ENCODE peak calls at places on chromosomes 13 and 19, in five cellular contexts. One of them, this sample, is unnamed.

GRCh38 chr19:51030631-51031030 is 4.2 kb downstream of the KLK12 start:
- DNase-seq in WTC11: no peak
- DNase-seq in IMR-90: no peak
- DNase-seq in H1: no peak
- DNase-seq in A549: no peak
- DNase-seq in this sample: no peak

GRCh38 chr19:45340232-45340898 is at the start of gene KLC3:
- DNase-seq in WTC11: peak
- DNase-seq in IMR-90: no peak
- DNase-seq in H1: no peak
- DNase-seq in A549: peak
- DNase-seq in this sample: peak

GRCh38 chr13:41007359-41008118 is 11.6 kb downstream of the ELF1 start:
- DNase-seq in WTC11: no peak
- DNase-seq in IMR-90: peak
- DNase-seq in H1: no peak
- DNase-seq in A549: no peak
- DNase-seq in this sample: peak

GRCh38 chr19:5774921-5775320 is 9.6 kb downstream of the PRR22 start:
- DNase-seq in WTC11: no peak
- DNase-seq in IMR-90: peak
- DNase-seq in H1: no peak
- DNase-seq in A549: no peak
- DNase-seq in this sample: no peak

GRCh38 chr19:23263870-23264590 is 13.8 kb upstream of the ZNF724 start:
- DNase-seq in WTC11: no peak
- DNase-seq in IMR-90: no peak
- DNase-seq in H1: no peak
- DNase-seq in A549: no peak
- DNase-seq in this sample: no peak

GRCh38 chr13:82717249-82717648 is 1165.0 kb downstream of the SLITRK1 start:
- DNase-seq in WTC11: no peak
- DNase-seq in IMR-90: peak
- DNase-seq in H1: no peak
- DNase-seq in A549: no peak
- DNase-seq in this sample: no peak

GRCh38 chr19:48806518-48806817 is 4.4 kb downstream of the BCAT2 start:
- DNase-seq in WTC11: peak
- DNase-seq in IMR-90: no peak
- DNase-seq in H1: no peak
- DNase-seq in A549: peak
- DNase-seq in this sample: peak

GRCh38 chr13:82522872-82523271 is 1359.4 kb downstream of the SLITRK1 start:
- DNase-seq in WTC11: no peak
- DNase-seq in IMR-90: no peak
- DNase-seq in H1: no peak
- DNase-seq in A549: no peak
- DNase-seq in this sample: no peak

GRCh38 chr13:26019881-26020535 is 31.8 kb downstream of the SHISA2 start:
- DNase-seq in WTC11: no peak
- DNase-seq in IMR-90: peak
- DNase-seq in H1: no peak
- DNase-seq in A549: no peak
- DNase-seq in this sample: no peak

DNA sequence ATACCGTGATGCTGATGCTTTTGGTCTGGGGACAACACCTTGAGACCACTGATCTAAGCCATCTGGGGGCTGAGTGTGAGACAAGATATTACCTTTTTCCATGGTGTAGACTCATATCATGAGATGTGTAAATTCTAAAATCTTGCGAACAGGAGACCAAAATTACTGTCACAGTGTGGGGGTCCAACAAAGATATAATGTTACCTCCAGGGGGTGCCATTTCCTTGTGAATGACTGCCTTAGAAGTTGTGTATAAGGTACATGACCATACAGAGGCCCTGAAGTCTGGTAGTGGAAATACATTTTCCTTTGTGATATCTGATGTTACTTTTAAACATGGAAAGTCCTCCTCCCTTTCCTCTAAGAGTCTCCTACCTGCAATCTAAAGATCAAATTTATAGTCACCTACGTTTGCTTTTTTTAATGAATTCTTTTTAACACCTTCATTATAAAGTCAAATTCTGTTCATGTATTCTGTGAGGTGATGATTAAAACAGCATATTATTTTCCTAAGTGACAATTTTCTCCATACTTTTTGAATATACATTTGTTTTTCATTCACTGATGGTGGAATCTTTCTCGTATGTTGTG is 113.5 kb downstream of the RFC3 start:
- DNase-seq in WTC11: peak
- DNase-seq in IMR-90: peak
- DNase-seq in H1: no peak
- DNase-seq in A549: peak
- DNase-seq in this sample: peak
- TF ChIP-seq USF2 in WTC11: no peak
- TF ChIP-seq USF2 in IMR-90: no peak
- TF ChIP-seq USF2 in H1: no peak
- TF ChIP-seq USF2 in A549: no peak
- TF ChIP-seq USF2 in this sample: no peak

DNA sequence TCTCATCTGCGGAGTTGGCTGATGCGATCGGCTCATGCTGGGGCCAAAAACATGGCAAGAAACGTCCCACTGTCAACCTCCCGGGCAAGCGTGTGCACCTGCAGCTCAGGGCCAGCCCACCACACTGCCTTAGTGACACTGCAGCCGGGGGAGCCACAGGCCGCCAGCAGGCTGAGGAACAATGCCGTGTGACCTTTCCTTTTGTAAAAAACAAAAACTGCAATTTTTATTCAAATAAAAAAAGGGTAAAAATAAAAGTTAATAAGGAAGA is 18.8 kb upstream of the TMEM255B start:
- DNase-seq in WTC11: no peak
- DNase-seq in IMR-90: no peak
- DNase-seq in H1: no peak
- DNase-seq in A549: no peak
- DNase-seq in this sample: no peak
- TF ChIP-seq USF2 in WTC11: no peak
- TF ChIP-seq USF2 in IMR-90: no peak
- TF ChIP-seq USF2 in H1: no peak
- TF ChIP-seq USF2 in A549: no peak
- TF ChIP-seq USF2 in this sample: no peak

DNA sequence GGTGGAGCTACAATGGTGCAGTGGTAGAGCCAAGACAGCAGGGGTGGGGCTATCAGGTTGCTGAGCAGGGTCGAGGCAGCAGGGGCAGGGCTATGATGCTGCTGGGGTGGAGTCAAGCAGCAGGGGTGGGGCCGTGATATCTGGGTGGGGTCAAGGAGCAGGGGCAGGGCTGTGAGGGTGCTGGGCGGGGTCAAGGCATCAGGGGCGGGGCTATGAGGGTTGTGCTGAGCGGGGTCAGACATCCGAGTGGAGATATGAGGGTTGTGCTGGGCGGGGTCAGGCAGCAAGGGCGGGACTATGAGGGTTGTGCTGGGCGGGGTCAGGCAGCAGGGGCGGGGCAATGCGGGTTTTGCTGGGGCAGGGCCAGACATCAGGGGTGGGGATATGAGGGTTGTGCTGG is 14.7 kb downstream of the HCN2 start:
- DNase-seq in WTC11: no peak
- DNase-seq in IMR-90: no peak
- DNase-seq in H1: no peak
- DNase-seq in A549: no peak
- DNase-seq in this sample: peak
- TF ChIP-seq USF2 in WTC11: no peak
- TF ChIP-seq USF2 in IMR-90: no peak
- TF ChIP-seq USF2 in H1: no peak
- TF ChIP-seq USF2 in A549: no peak
- TF ChIP-seq USF2 in this sample: no peak

GRCh38 chr13:42068886-42069285 is 20.4 kb downstream of the DGKH start:
- DNase-seq in WTC11: no peak
- DNase-seq in IMR-90: no peak
- DNase-seq in H1: no peak
- DNase-seq in A549: no peak
- DNase-seq in this sample: no peak

GRCh38 chr13:42073683-42074082 is 25.2 kb downstream of the DGKH start:
- DNase-seq in WTC11: no peak
- DNase-seq in IMR-90: no peak
- DNase-seq in H1: no peak
- DNase-seq in A549: no peak
- DNase-seq in this sample: no peak

GRCh38 chr13:42075517-42075916 is 27.1 kb downstream of the DGKH start:
- DNase-seq in WTC11: no peak
- DNase-seq in IMR-90: no peak
- DNase-seq in H1: no peak
- DNase-seq in A549: no peak
- DNase-seq in this sample: no peak

GRCh38 chr13:42076309-42076713 is 27.9 kb downstream of the DGKH start:
- DNase-seq in WTC11: no peak
- DNase-seq in IMR-90: peak
- DNase-seq in H1: no peak
- DNase-seq in A549: no peak
- DNase-seq in this sample: no peak

DNA sequence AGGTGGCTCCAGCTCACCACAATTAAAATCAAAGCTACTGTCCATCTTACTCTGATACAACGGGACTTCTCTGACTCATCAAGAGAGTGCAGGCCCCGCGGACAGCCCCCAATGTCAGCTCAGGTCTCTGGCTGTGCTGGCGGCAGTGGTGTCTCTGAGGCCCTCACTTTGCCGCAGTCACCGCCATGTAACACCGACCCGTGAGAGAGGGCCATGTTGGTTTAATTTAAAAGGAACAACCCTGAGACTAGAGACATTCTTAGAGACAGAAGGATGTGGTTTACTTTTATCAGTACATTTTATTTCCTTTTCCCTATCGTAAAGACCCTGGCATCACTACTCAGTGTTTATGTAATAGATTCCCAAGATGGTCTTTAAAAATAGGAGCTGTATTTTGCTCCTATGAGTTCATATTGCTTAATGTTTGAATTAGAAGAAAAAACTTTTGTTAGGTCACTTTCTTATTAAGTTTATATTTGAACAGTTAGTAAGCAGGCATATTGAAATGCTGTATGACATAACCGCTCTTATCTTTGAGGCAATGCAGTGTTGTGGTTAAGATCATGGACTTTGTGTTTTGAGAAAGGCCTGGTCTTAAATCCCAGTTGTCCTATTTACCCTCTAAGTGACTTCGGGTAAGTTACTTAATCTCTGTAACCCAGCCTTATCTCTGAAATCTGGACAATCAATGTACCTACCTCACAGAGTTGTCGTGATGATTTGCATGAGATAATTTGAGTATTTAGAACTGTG is 23.4 kb downstream of the DGKH start:
- DNase-seq in WTC11: no peak
- DNase-seq in IMR-90: peak
- DNase-seq in H1: no peak
- DNase-seq in A549: no peak
- DNase-seq in this sample: peak
- TF ChIP-seq USF2 in WTC11: no peak
- TF ChIP-seq USF2 in IMR-90: no peak
- TF ChIP-seq USF2 in H1: no peak
- TF ChIP-seq USF2 in A549: no peak
- TF ChIP-seq USF2 in this sample: no peak

DNA sequence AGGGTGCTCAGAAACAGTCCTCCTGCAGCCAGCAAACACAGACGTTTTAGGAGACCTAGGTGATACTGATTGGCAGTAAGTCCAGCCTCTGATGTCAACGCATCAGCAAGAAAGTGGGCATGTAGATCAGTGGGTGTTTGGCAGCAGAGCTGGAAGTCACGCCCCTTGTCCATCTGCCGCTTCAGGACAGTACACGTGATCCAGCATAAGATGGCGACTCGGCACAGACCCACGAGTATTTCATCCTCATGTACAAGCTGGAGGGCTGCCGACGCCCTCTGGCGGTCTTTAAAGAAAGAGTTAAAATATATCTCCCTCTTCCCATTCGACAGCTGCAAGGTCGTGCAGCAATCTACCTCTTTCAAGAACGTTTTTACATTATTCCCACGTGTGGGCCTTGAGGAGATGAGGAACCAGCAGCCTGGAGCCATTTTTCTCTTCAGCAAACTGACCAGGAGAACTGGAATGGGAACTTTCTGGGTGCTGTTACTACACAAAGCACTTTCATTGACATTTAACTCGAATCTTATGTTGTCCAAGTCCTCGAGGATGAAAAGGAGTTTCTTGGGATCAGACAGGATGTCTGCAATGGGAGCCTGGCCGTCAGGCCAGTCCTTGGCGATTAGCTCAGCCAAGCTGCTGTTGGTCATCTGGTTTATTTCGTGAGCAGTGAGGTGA is 22.3 kb downstream of the NLRP11 start:
- DNase-seq in WTC11: peak
- DNase-seq in IMR-90: peak
- DNase-seq in H1: peak
- DNase-seq in A549: peak
- DNase-seq in this sample: peak
- TF ChIP-seq USF2 in WTC11: peak
- TF ChIP-seq USF2 in IMR-90: peak
- TF ChIP-seq USF2 in H1: peak
- TF ChIP-seq USF2 in A549: peak
- TF ChIP-seq USF2 in this sample: peak

DNA sequence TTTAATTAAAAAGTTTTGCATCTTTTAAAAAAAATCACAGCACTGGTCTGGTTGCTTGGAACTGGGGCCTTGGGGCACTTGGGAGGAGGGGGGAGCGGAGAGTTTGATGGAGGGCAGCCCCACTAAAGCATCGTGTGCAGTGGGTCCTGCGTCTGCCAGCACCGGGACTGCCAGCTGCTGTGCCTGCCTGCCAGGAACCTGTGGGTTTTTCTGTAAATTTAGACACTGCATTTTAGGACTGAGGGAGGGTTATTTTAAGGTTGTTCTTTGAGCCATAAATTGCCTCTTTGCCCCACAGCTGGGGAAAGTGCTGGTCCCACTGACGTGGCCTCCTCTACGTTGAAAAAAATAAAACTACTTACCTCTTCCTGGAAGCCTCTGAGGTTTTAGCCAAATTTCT is 2.9 kb downstream of the KLF2 start:
- DNase-seq in WTC11: no peak
- DNase-seq in IMR-90: no peak
- DNase-seq in H1: no peak
- DNase-seq in A549: no peak
- DNase-seq in this sample: no peak
- TF ChIP-seq USF2 in WTC11: no peak
- TF ChIP-seq USF2 in IMR-90: no peak
- TF ChIP-seq USF2 in H1: no peak
- TF ChIP-seq USF2 in A549: no peak
- TF ChIP-seq USF2 in this sample: no peak

DNA sequence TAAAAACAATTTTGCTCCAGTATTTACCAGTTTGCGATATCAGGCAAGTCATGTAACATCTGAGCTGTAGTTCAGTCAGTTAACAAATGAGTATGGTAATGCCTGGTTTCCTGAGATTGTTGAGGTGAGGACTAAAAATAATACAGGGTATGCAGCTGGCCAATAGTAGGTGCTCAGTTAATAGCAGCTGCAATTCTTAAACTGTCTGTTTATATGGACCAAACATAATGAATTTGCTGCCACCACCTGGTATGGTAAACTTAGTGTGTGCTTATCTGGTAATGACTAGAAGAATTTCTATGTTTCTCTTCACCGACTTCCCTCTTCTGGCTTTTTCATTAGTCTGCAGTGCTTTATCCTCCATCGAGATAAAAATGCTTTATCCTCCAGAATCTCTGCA is 9.1 kb downstream of the ZMYM2 start:
- DNase-seq in WTC11: no peak
- DNase-seq in IMR-90: no peak
- DNase-seq in H1: no peak
- DNase-seq in A549: no peak
- DNase-seq in this sample: no peak
- TF ChIP-seq USF2 in WTC11: no peak
- TF ChIP-seq USF2 in IMR-90: no peak
- TF ChIP-seq USF2 in H1: no peak
- TF ChIP-seq USF2 in A549: no peak
- TF ChIP-seq USF2 in this sample: no peak

This sample was measured in K562.